ENCODE peak calls at places on chromosomes 4 and X, in nine cellular contexts. Z is upper lobe of left lung, T is stomach, G is transverse colon, R is sigmoid colon, E is SK-N-SH, V is GM12878, F is suprapubic skin, K is K562. N is an unnamed sample.
A peak's percentile ranks its signal among the peaks of the same experiment; 100 is the strongest.

GRCh38 chr4:126306152-126306869 is 991.6 kb downstream of the FAT4 start:
- DNase-seq in Z (no peak), T (no peak), G (no peak), R (peak; percentile 72), E (no peak), V (no peak), F (no peak), K (no peak), N (no peak)

GRCh38 chr4:17875402-17876070 is 64.8 kb downstream of the NCAPG start:
- DNase-seq in Z (no peak), T (no peak), G (no peak), R (no peak), E (no peak), V (peak; percentile 45), F (no peak), K (no peak), N (no peak)

GRCh38 chr4:140697709-140698560 is 58.2 kb downstream of the TBC1D9 start:
- DNase-seq in Z (no peak), T (no peak), G (peak; percentile 35), R (no peak), E (no peak), V (no peak), F (no peak), K (no peak), N (no peak)

GRCh38 chr4:72496119-72496518 is 72.9 kb downstream of the ADAMTS3 start:
- DNase-seq in Z (no peak), T (no peak), G (no peak), R (no peak), E (no peak), V (no peak), F (no peak), K (no peak), N (no peak)

GRCh38 chrX:108494416-108495095 is 54.9 kb downstream of the COL4A5 start:
- DNase-seq in Z (no peak), T (no peak), G (no peak), R (no peak), E (no peak), V (no peak), F (no peak), K (no peak), N (no peak)

GRCh38 chr4:42397635-42398447 is 553 bp downstream of the SHISA3 start:
- DNase-seq in Z (peak; percentile 88), T (no peak), G (no peak), R (no peak), E (peak; percentile 81), V (no peak), F (no peak), K (no peak), N (no peak)

GRCh38 chrX:48794993-48795501 is 6.8 kb upstream of the HDAC6 start:
- DNase-seq in Z (peak; percentile 54), T (no peak), G (no peak), R (no peak), E (no peak), V (no peak), F (no peak), K (peak; percentile 60), N (no peak)

GRCh38 chr4:71558248-71558647 is 219.4 kb downstream of the SLC4A4 start:
- DNase-seq in Z (no peak), T (no peak), G (no peak), R (no peak), E (no peak), V (no peak), F (no peak), K (no peak), N (no peak)

GRCh38 chr4:120816385-120816784 is 106.1 kb downstream of the PRDM5 start:
- DNase-seq in Z (no peak), T (no peak), G (no peak), R (no peak), E (no peak), V (no peak), F (no peak), K (no peak), N (no peak)

GRCh38 chr4:77861500-77861899 is 1.1 kb upstream of the MRPL1 start:
- DNase-seq in Z (no peak), T (no peak), G (no peak), R (no peak), E (no peak), V (no peak), F (no peak), K (no peak), N (no peak)

GRCh38 chr4:138062929-138063328 is 179.2 kb downstream of the SLC7A11 start:
- DNase-seq in Z (no peak), T (no peak), G (no peak), R (no peak), E (no peak), V (no peak), F (no peak), K (no peak), N (no peak)

GRCh38 chrX:40168183-40169015 is 70.6 kb upstream of the BCOR start:
- DNase-seq in Z (peak; percentile 52), T (no peak), G (no peak), R (no peak), E (no peak), V (no peak), F (peak; percentile 58), K (peak; percentile 22), N (no peak)

GRCh38 chrX:131289527-131289926 is 421 bp upstream of the IGSF1 start:
- DNase-seq in Z (no peak), T (no peak), G (no peak), R (no peak), E (no peak), V (no peak), F (no peak), K (no peak), N (no peak)

GRCh38 chr4:10462876-10463275 is 5.7 kb upstream of the ZNF518B start:
- DNase-seq in Z (no peak), T (no peak), G (no peak), R (no peak), E (no peak), V (no peak), F (no peak), K (no peak), N (no peak)

GRCh38 chr4:41057456-41057855 is 156.9 kb downstream of the APBB2 start:
- DNase-seq in Z (no peak), T (no peak), G (no peak), R (no peak), E (no peak), V (no peak), F (no peak), K (no peak), N (no peak)
- TF ChIP-seq EP300 in Z (no peak), T (no peak), G (no peak), R (no peak), E (no peak), V (no peak), F (no peak), K (no peak), N (no peak)

GRCh38 chrX:154535892-154536291 is 10.8 kb downstream of the G6PD start:
- DNase-seq in Z (no peak), T (no peak), G (no peak), R (no peak), E (no peak), V (no peak), F (no peak), K (no peak), N (no peak)

GRCh38 chrX:154539077-154539476 is 7.6 kb downstream of the G6PD start:
- DNase-seq in Z (no peak), T (no peak), G (no peak), R (no peak), E (peak; percentile 57), V (no peak), F (no peak), K (no peak), N (no peak)

GRCh38 chrX:154532690-154533089 is 14.0 kb downstream of the G6PD start:
- DNase-seq in Z (no peak), T (no peak), G (no peak), R (no peak), E (no peak), V (no peak), F (no peak), K (no peak), N (no peak)

GRCh38 chrX:154531626-154532025 is 15.0 kb downstream of the G6PD start:
- DNase-seq in Z (no peak), T (no peak), G (no peak), R (no peak), E (no peak), V (no peak), F (no peak), K (no peak), N (no peak)

DNA sequence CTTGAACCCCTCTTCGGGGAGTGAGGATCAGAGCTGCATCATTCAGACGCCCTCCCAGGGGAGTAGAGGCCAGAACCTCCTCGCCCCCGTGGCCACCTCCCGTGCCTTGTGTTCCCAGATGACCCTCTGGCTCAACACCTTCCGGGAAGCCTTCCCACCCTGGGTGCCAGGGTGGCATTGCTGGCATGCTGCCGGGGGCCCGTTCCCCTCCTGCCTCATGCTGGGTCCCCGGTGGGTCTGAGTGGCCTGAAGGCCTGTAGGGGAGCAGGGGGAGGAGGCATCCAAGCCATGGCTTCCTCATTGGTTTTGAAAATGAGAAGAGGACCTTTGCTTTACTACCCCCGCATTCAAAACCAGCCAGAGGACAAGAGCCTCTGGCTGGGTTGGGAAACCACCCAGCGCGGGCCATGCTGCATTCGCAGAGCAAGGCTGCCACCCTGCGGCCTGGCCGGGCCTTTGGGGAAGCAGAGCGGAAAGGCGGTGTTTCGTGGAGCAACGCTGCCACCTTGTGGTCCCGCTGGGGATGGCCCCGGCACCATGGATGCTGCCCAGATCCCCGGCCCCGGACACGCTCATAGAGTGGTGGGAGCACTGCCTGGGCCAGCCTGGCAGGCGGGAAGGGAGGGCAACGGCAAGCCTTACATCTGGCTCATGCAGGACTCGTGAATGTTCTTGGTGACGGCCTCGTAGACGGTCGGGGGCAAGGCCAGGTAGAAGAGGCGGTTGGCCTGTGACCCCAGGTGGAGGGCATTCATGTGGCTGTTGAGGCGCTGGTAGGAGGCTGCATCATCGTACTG is 11.9 kb downstream of the G6PD start:
- DNase-seq in Z (peak; percentile 96), T (peak; percentile 93), G (peak; percentile 92), R (peak; percentile 94), E (peak; percentile 95), V (peak; percentile 38), F (peak; percentile 92), K (peak; percentile 83), N (no peak)
- TF ChIP-seq POLR2AphosphoS5 in Z (peak; percentile 43), T (peak; percentile 40), G (peak; percentile 48), R (peak; percentile 41), E (no peak), V (no peak), F (peak; percentile 69), K (peak; percentile 24), N (peak; percentile 73)

GRCh38 chr4:38620527-38620926 is 43.5 kb upstream of the KLF3 start:
- DNase-seq in Z (no peak), T (no peak), G (no peak), R (no peak), E (no peak), V (no peak), F (no peak), K (no peak), N (no peak)
- H3K27ac ChIP-seq in Z (peak overlapping the region; percentile 79), T (peak overlapping the region; percentile 92), G (peak overlapping the region; percentile 81), R (no peak overlapping the region), E (no peak overlapping the region), V (no peak overlapping the region), F (peak overlapping the region; percentile 90), K (peak overlapping the region; percentile 89), N (no peak overlapping the region)

DNA sequence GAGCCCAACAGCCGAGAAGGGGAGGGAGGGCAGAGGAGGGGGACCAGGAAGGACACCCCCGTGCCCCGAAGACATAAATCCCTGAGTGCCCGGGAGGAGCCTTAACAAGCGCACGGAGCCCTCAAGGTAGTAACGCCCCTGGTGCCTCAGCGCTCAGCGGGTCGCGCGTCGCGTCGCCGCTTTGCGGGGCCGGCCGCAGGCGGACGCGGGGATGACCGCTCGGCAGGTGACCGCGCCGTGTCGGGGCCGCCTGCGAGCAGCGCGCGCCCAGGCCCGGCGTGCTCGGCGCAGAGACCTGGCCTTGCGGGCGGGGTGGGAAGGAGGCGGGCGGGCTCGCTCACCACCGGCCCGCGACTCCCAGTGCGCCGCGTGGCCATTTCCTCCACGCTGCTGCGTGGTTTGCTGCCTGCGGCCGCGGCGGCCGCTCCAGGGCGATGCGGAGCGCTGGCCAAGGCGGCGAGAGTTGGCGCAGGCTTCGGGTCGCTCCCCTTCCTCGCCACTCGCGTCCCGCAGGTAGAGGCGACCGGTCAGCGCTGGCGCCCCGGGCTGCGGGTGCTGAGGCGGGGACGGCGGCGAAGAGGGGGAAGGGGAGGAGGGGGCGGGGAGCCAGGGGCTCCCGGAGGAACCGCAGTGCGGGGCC is 632 bp downstream of the CCSER1 start:
- DNase-seq in Z (peak; percentile 90), T (peak; percentile 50), G (no peak), R (peak; percentile 54), E (peak; percentile 72), V (no peak), F (no peak), K (no peak), N (no peak)
- TF ChIP-seq EP300 in Z (no peak), T (no peak), G (no peak), R (no peak), E (no peak), V (no peak), F (no peak), K (no peak), N (no peak)